ENCODE peak calls at places on chromosomes 4 and X, in five cellular contexts. R is lower lobe of right lung, X is GM06990, J is fibroblast of lung, L is IMR-90. G is an unnamed sample.

GRCh38 chrX:87788976-87789375 is 271.4 kb downstream of the KLHL4 start:
- DNase-seq in R (no peak), X (no peak), J (no peak), L (no peak), G (no peak)

GRCh38 chrX:42017971-42018370 is 94.6 kb upstream of the CASK start:
- DNase-seq in R (no peak), X (no peak), J (peak), L (no peak), G (no peak)

GRCh38 chrX:153381684-153382532 is 19.2 kb downstream of the PNMA6E start:
- DNase-seq in R (no peak), X (no peak), J (peak), L (peak), G (peak)

GRCh38 chrX:68881911-68882310 is 53.1 kb downstream of the EFNB1 start:
- DNase-seq in R (no peak), X (no peak), J (no peak), L (no peak), G (no peak)

GRCh38 chr4:40507977-40508376 is 121.7 kb downstream of the RBM47 start:
- DNase-seq in R (no peak), X (no peak), J (no peak), L (no peak), G (no peak)

GRCh38 chr4:1565598-1566295 is 118.4 kb downstream of the FAM53A start:
- DNase-seq in R (peak), X (no peak), J (no peak), L (no peak), G (no peak)

GRCh38 chrX:99494668-99495067 is 915.4 kb downstream of the PCDH19 start:
- DNase-seq in R (no peak), X (no peak), J (no peak), L (no peak), G (no peak)

GRCh38 chr4:8392591-8393190 is 47.8 kb downstream of the ACOX3 start:
- DNase-seq in R (no peak), X (no peak), J (peak), L (peak), G (no peak)

GRCh38 chr4:145881991-145882390 is 56.6 kb downstream of the ZNF827 start:
- DNase-seq in R (peak), X (no peak), J (no peak), L (no peak), G (no peak)

GRCh38 chr4:77697860-77698599 is 92.4 kb downstream of the CXCL13 start:
- DNase-seq in R (no peak), X (no peak), J (peak), L (peak), G (peak)

GRCh38 chr4:117134386-117134785 is 49.0 kb upstream of the TRAM1L1 start:
- DNase-seq in R (no peak), X (no peak), J (peak), L (peak), G (peak)

GRCh38 chrX:142076633-142077032 is 128.5 kb downstream of the MAGEC2 start:
- DNase-seq in R (no peak), X (no peak), J (no peak), L (no peak), G (no peak)

GRCh38 chrX:119455264-119455663 is 13.0 kb upstream of the SLC25A5 start:
- DNase-seq in R (no peak), X (no peak), J (peak), L (peak), G (no peak)

GRCh38 chr4:119211856-119212250 is 660 bp upstream of the USP53 start:
- DNase-seq in R (no peak), X (no peak), J (no peak), L (no peak), G (no peak)

GRCh38 chr4:153506972-153507678 is 41.0 kb downstream of the TMEM131L start:
- DNase-seq in R (no peak), X (no peak), J (no peak), L (no peak), G (no peak)

GRCh38 chr4:3375688-3376087 is 66.1 kb upstream of the HGFAC start:
- DNase-seq in R (peak), X (no peak), J (peak), L (peak), G (no peak)

GRCh38 chr4:89193828-89194227 is 82.5 kb downstream of the TIGD2 start:
- DNase-seq in R (no peak), X (no peak), J (no peak), L (no peak), G (no peak)

GRCh38 chr4:135240796-135241195 is 1039.2 kb upstream of the PABPC4L start:
- DNase-seq in R (no peak), X (no peak), J (no peak), L (peak), G (peak)

GRCh38 chr4:158444621-158445020 is 77.1 kb upstream of the RXFP1 start:
- DNase-seq in R (no peak), X (no peak), J (peak), L (peak), G (no peak)

GRCh38 chrX:7147431-7147977 is at the start of gene STS:
- DNase-seq in R (peak), X (no peak), J (peak), L (peak), G (no peak)

GRCh38 chr4:144449623-144450022 is 196.3 kb upstream of the HHIP start:
- DNase-seq in R (no peak), X (no peak), J (peak), L (no peak), G (no peak)

GRCh38 chrX:78527818-78528217 is 131.3 kb downstream of the RTL3 start:
- DNase-seq in R (no peak), X (no peak), J (no peak), L (no peak), G (no peak)

GRCh38 chrX:67543818-67544217 is at the start of gene AR:
- DNase-seq in R (peak), X (no peak), J (peak), L (peak), G (no peak)

DNA sequence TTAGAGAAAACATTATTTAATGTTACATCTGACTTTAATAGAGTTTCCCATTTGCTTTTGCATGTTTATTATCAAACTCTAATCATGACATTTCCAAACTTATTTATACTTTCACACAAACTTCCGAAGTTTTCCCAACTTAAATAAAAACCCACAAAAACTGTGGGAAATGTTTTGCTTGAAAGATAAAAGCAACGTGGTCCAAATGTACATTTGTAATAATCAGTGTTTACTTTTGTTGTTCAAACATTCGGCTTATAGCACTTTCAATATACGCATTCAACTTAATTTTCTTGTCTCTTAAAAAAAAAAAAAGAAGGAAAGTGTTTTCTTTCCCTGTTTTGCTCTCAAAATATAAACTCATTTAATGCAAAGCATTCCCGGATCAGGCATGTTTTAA is 51.0 kb downstream of the STX18 start:
- DNase-seq in R (no peak), X (no peak), J (no peak), L (no peak), G (no peak)
- H3K4me3 ChIP-seq in R (no peak), X (no peak), J (no peak), L (no peak), G (no peak)

GRCh38 chrX:48575642-48576041 is 1.4 kb downstream of the RBM3 start:
- DNase-seq in R (no peak), X (no peak), J (no peak), L (no peak), G (no peak)

GRCh38 chrX:48574270-48575266 is at the start of gene RBM3:
- DNase-seq in R (peak), X (peak), J (peak), L (peak), G (no peak)

GRCh38 chrX:48576108-48576507 is 1.8 kb downstream of the RBM3 start:
- DNase-seq in R (no peak), X (no peak), J (no peak), L (no peak), G (no peak)

GRCh38 chrX:48569958-48570357 is 4.3 kb upstream of the RBM3 start:
- DNase-seq in R (no peak), X (peak), J (peak), L (peak), G (no peak)

DNA sequence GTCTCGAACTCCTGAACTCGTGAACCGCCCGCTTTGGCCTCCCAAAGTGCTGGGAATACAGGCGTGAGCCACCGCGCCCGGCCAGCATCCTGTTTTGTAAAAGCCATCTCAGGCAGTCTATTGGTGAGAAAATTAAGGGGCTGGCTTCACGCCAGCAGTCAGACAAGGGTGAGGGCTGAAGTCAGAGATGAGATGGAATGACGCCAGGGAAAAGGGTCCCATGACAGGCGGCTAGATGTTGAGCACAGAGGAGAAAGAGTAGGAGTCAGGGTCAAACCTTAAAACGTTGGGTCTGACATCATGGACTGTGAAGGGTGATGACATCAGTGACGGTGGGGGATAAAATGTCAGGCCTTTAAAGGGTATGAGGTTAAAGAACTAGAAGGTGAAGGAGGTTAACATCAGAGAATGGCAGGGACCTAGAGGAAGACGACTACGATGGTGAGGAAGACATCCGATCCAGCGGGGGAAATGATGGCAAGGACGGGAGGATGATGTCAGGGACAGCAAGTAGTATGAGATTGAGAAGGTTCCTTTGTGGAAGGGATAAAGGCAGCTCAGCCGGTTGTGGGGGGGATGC is 504 bp upstream of the RBM3 start:
- DNase-seq in R (peak), X (no peak), J (no peak), L (no peak), G (no peak)
- TF ChIP-seq CTCF in R (no peak), X (no peak), J (no peak), L (no peak), G (no peak)

GRCh38 chr4:25928956-25929336 is 14.9 kb downstream of the SMIM20 start:
- DNase-seq in R (no peak), X (no peak), J (peak), L (peak), G (no peak)
- H3K4me3 ChIP-seq in R (no peak), X (no peak), J (peak), L (no peak), G (no peak)

GRCh38 chrX:115687595-115687994 is 126.6 kb downstream of the PLS3 start:
- DNase-seq in R (no peak), X (no peak), J (no peak), L (no peak), G (no peak)

GRCh38 chrX:115693476-115693875 is 132.5 kb downstream of the PLS3 start:
- DNase-seq in R (no peak), X (no peak), J (no peak), L (no peak), G (no peak)

GRCh38 chrX:115689931-115690330 is 129.0 kb downstream of the PLS3 start:
- DNase-seq in R (no peak), X (no peak), J (peak), L (peak), G (no peak)

GRCh38 chrX:115694028-115694427 is 133.1 kb downstream of the PLS3 start:
- DNase-seq in R (no peak), X (no peak), J (no peak), L (no peak), G (no peak)

GRCh38 chrX:115690554-115691216 is 129.7 kb downstream of the PLS3 start:
- DNase-seq in R (no peak), X (no peak), J (peak), L (peak), G (peak)
- TF ChIP-seq CTCF in R (peak), X (peak), J (peak), L (peak), G (peak)

DNA sequence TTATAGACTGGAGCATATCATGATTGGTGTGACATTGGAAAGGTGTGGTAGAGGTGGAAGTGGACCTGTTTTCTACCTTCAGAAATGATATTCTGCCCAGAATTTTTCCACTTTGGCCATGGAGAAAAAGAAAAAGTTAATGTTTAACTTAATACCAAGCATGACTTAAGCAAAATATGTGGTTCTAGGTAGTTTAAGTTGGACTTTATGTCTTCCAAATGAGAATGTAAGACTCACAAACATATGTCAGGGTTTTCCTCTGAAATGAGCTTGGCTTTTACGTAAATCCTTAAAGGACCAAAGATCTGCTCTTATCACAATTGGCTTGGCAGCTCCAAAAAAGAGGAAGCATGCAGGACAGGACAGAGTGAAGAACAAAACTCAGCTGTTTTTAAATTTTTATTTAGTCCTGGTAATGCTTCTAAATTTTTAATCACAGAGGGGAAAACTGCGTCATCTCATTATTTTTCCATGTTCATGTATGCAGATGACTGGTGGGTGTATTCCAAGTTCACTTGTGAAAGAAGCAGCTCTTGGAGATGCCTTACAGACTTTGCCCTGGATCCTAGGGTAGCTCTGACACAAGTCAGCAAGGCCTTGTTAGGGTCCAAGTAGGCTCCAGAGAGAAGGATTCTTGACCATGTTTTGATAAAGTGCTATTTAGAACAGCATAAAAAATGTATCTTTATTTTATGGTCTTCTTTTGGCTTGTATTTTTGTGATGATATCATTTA is 98.2 kb downstream of the ANK2 start:
- DNase-seq in R (no peak), X (no peak), J (no peak), L (no peak), G (no peak)
- H3K4me3 ChIP-seq in R (no peak), X (no peak), J (no peak), L (no peak), G (no peak)

GRCh38 chr4:149605601-149606378 is 209.9 kb downstream of the IQCM start:
- DNase-seq in R (no peak), X (no peak), J (peak), L (peak), G (no peak)
- TF ChIP-seq CTCF in R (no peak), X (no peak), J (no peak), L (no peak), G (no peak)

GRCh38 chr4:148026022-148026421 is 294.1 kb downstream of the ARHGAP10 start:
- DNase-seq in R (no peak), X (no peak), J (peak), L (peak), G (no peak)

GRCh38 chr4:148017801-148018200 is 285.9 kb downstream of the ARHGAP10 start:
- DNase-seq in R (no peak), X (no peak), J (peak), L (no peak), G (no peak)

GRCh38 chr4:148023782-148024181 is 291.9 kb downstream of the ARHGAP10 start:
- DNase-seq in R (no peak), X (no peak), J (no peak), L (no peak), G (no peak)

GRCh38 chr4:148021706-148022105 is 289.8 kb downstream of the ARHGAP10 start:
- DNase-seq in R (no peak), X (no peak), J (no peak), L (no peak), G (no peak)

DNA sequence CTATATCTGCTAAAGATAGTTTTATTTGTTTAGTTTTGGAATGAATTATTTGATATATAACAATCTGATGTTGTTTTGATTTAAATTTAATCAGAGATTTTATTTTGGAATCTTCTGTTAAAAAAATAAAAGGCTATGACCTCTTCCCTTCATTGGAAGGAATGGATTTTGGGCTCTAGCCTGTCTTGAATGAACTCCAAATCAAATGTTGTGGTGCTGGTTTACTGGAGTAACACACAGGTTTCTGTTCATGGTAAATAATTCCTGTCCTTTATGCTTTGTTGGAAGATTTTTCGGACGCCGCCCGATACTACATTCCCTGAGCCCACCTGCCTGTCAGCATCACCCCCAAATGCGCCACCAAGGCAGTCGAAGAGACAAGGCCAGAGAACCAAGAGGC is 291.1 kb downstream of the ARHGAP10 start:
- DNase-seq in R (no peak), X (no peak), J (no peak), L (no peak), G (no peak)
- H3K4me3 ChIP-seq in R (no peak), X (no peak), J (no peak), L (no peak), G (no peak)

G was measured in retinal pigment epithelial cell.